ENCODE peak calls at places on chromosome 11, in five cellular contexts. Z is activated gamma-delta T cell, Y is non-pigmented ciliary epithelial cell, N is GM04504, H is KBM-7. X is an unnamed sample.

GRCh38 chr11:57249384-57250319 is 12.6 kb upstream of the APLNR start:
- DNase-seq in Z (no peak), Y (no peak), N (no peak), H (peak; percentile 84), X (peak; percentile 33)

GRCh38 chr11:34274712-34275398 is 83.0 kb downstream of the ABTB2 start:
- DNase-seq in Z (no peak), Y (peak; percentile 76), N (peak; percentile 95), H (no peak), X (peak; percentile 97)

GRCh38 chr11:17403977-17404759 is 15.7 kb upstream of the KCNJ11 start:
- DNase-seq in Z (no peak), Y (no peak), N (no peak), H (peak; percentile 15), X (no peak)

GRCh38 chr11:46643531-46643930 is 26.2 kb downstream of the ATG13 start:
- DNase-seq in Z (no peak), Y (no peak), N (no peak), H (no peak), X (no peak)

GRCh38 chr11:86477495-86478155 is 102.9 kb downstream of the CCDC81 start:
- DNase-seq in Z (no peak), Y (no peak), N (no peak), H (no peak), X (no peak)

GRCh38 chr11:131392528-131393255 is 22.3 kb downstream of the NTM start:
- DNase-seq in Z (no peak), Y (no peak), N (no peak), H (no peak), X (no peak)

GRCh38 chr11:34332524-34332923 is 25.3 kb downstream of the ABTB2 start:
- DNase-seq in Z (no peak), Y (no peak), N (no peak), H (no peak), X (no peak)

GRCh38 chr11:23288001-23288783 is 427.9 kb upstream of the CCDC179 start:
- DNase-seq in Z (no peak), Y (peak; percentile 70), N (peak; percentile 96), H (no peak), X (no peak)

GRCh38 chr11:35216962-35217667 is 78.1 kb downstream of the CD44 start:
- DNase-seq in Z (no peak), Y (no peak), N (no peak), H (no peak), X (no peak)

GRCh38 chr11:15941206-15941770 is 415.1 kb downstream of the SOX6 start:
- DNase-seq in Z (peak; percentile 12), Y (no peak), N (peak; percentile 9), H (peak; percentile 2), X (no peak)

GRCh38 chr11:25901415-25901814 is 430.5 kb upstream of the ANO3 start:
- DNase-seq in Z (no peak), Y (no peak), N (no peak), H (no peak), X (no peak)

GRCh38 chr11:35559949-35560348 is 34.5 kb upstream of the PAMR1 start:
- DNase-seq in Z (no peak), Y (no peak), N (no peak), H (no peak), X (no peak)

GRCh38 chr11:92707173-92707619 is 262.3 kb upstream of the MTNR1B start:
- DNase-seq in Z (no peak), Y (no peak), N (no peak), H (no peak), X (no peak)

GRCh38 chr11:17273668-17274321 is 2.7 kb upstream of the NUCB2 start:
- DNase-seq in Z (no peak), Y (no peak), N (no peak), H (peak; percentile 75), X (no peak)

GRCh38 chr11:71343828-71344400 is 91.5 kb upstream of the SHANK2 start:
- DNase-seq in Z (no peak), Y (no peak), N (no peak), H (no peak), X (no peak)

GRCh38 chr11:17529814-17530162 is 14.4 kb downstream of the USH1C start:
- DNase-seq in Z (no peak), Y (no peak), N (no peak), H (no peak), X (no peak)

GRCh38 chr11:19160839-19161238 is 40.9 kb downstream of the CSRP3 start:
- DNase-seq in Z (no peak), Y (no peak), N (no peak), H (no peak), X (no peak)

GRCh38 chr11:69700278-69701140 is 3.3 kb downstream of the FGF19 start:
- DNase-seq in Z (no peak), Y (no peak), N (peak; percentile 41), H (no peak), X (no peak)

GRCh38 chr11:67309661-67310061 is 6.3 kb downstream of the SSH3 start:
- DNase-seq in Z (no peak), Y (no peak), N (no peak), H (no peak), X (no peak)

GRCh38 chr11:48013269-48013901 is 33.0 kb downstream of the PTPRJ start:
- DNase-seq in Z (peak; percentile 32), Y (no peak), N (no peak), H (no peak), X (no peak)

GRCh38 chr11:2818503-2818902 is 67.1 kb downstream of the CDKN1C start:
- DNase-seq in Z (no peak), Y (no peak), N (no peak), H (no peak), X (no peak)

GRCh38 chr11:27227744-27228143 is 135.3 kb downstream of the CCDC34 start:
- DNase-seq in Z (no peak), Y (no peak), N (no peak), H (no peak), X (no peak)

GRCh38 chr11:9851366-9851765 is 187.5 kb downstream of the SWAP70 start:
- DNase-seq in Z (no peak), Y (no peak), N (no peak), H (no peak), X (no peak)

GRCh38 chr11:3167143-3168119 is 2.3 kb upstream of the OSBPL5 start:
- DNase-seq in Z (no peak), Y (no peak), N (no peak), H (no peak), X (no peak)

GRCh38 chr11:112281776-112282175 is 21.1 kb upstream of the PLET1 start:
- DNase-seq in Z (no peak), Y (no peak), N (no peak), H (peak; percentile 40), X (no peak)

GRCh38 chr11:72758690-72759389 is 6.6 kb upstream of the ARAP1 start:
- DNase-seq in Z (no peak), Y (peak; percentile 55), N (no peak), H (no peak), X (no peak)

GRCh38 chr11:110347660-110348059 is 51.2 kb upstream of the RDX start:
- DNase-seq in Z (no peak), Y (no peak), N (no peak), H (no peak), X (no peak)

GRCh38 chr11:882593-882992 is 28.0 kb downstream of the CHID1 start:
- DNase-seq in Z (no peak), Y (no peak), N (no peak), H (no peak), X (no peak)

GRCh38 chr11:113373306-113373705 is 14.3 kb upstream of the ANKK1 start:
- DNase-seq in Z (no peak), Y (no peak), N (no peak), H (no peak), X (no peak)

GRCh38 chr11:1070594-1071462 is 3.8 kb upstream of the MUC2 start:
- DNase-seq in Z (no peak), Y (no peak), N (no peak), H (no peak), X (no peak)

GRCh38 chr11:21654091-21654490 is 538.8 kb upstream of the ANO5 start:
- DNase-seq in Z (no peak), Y (no peak), N (no peak), H (no peak), X (no peak)

GRCh38 chr11:107590460-107591097 is 368 bp upstream of the ELMOD1 start:
- DNase-seq in Z (no peak), Y (no peak), N (no peak), H (peak; percentile 3), X (no peak)

GRCh38 chr11:1834791-1835670 is at the start of gene SYT8:
- DNase-seq in Z (no peak), Y (no peak), N (no peak), H (no peak), X (no peak)

GRCh38 chr11:19777342-19778102 is 64.9 kb downstream of the NAV2 start:
- DNase-seq in Z (no peak), Y (peak; percentile 23), N (no peak), H (no peak), X (no peak)

GRCh38 chr11:15123849-15124248 is 9.1 kb downstream of the INSC start:
- DNase-seq in Z (no peak), Y (peak; percentile 83), N (no peak), H (no peak), X (peak; percentile 39)

GRCh38 chr11:19672591-19673206 is 39.9 kb upstream of the NAV2 start:
- DNase-seq in Z (no peak), Y (no peak), N (no peak), H (no peak), X (no peak)

X was measured in amniotic stem cell.